ENCODE peak calls at places on chromosomes 3 and 15, in five cellular contexts. R is GM12865, P is LoVo, W is RWPE1, G is fibroblast of the conjunctiva. T is an unnamed sample.

GRCh38 chr3:10194328-10195071 is 29.8 kb downstream of the IRAK2 start:
- DNase-seq in P (no peak), G (no peak), R (peak; percentile 87), W (peak; percentile 37), T (peak; percentile 92)

GRCh38 chr3:13368834-13369233 is 51.3 kb downstream of the NUP210 start:
- DNase-seq in R (no peak), G (no peak), P (no peak), W (no peak), T (no peak)

GRCh38 chr3:154776549-154777230 is 303.4 kb upstream of the MME start:
- DNase-seq in W (no peak), R (no peak), P (no peak), G (no peak), T (no peak)

GRCh38 chr3:120460862-120461261 is 10.1 kb upstream of the FSTL1 start:
- DNase-seq in G (no peak), R (no peak), W (no peak), P (no peak), T (no peak)

GRCh38 chr15:56052389-56053045 is 59.1 kb upstream of the NEDD4 start:
- DNase-seq in P (peak; percentile 71), G (no peak), W (peak; percentile 59), R (peak; percentile 50), T (peak; percentile 48)

GRCh38 chr3:16741890-16742289 is 136.7 kb upstream of the DAZL start:
- DNase-seq in W (no peak), P (no peak), G (no peak), R (peak; percentile 17), T (peak; percentile 31)

GRCh38 chr3:50630916-50631315 is 14.0 kb downstream of the MAPKAPK3 start:
- DNase-seq in W (no peak), P (no peak), R (no peak), G (no peak), T (no peak)

GRCh38 chr15:60932051-60932915 is 296.8 kb downstream of the RORA start:
- DNase-seq in R (peak; percentile 54), G (no peak), W (peak; percentile 99), P (peak; percentile 79), T (peak; percentile 93)

GRCh38 chr15:60858511-60859085 is 370.5 kb downstream of the RORA start:
- DNase-seq in G (no peak), P (no peak), W (no peak), R (no peak), T (no peak)

GRCh38 chr3:148477375-148477774 is 220.3 kb upstream of the AGTR1 start:
- DNase-seq in W (no peak), P (no peak), R (no peak), G (no peak), T (no peak)

GRCh38 chr15:39506146-39506545 is 74.7 kb upstream of the THBS1 start:
- DNase-seq in G (no peak), P (no peak), R (no peak), W (no peak), T (peak; percentile 66)

GRCh38 chr3:156847746-156848339 is 21.7 kb downstream of the LEKR1 start:
- DNase-seq in R (no peak), G (no peak), P (no peak), W (no peak), T (no peak)

GRCh38 chr3:86792316-86792715 is 198.6 kb downstream of the VGLL3 start:
- DNase-seq in W (no peak), R (no peak), P (no peak), G (peak; percentile 57), T (no peak)

GRCh38 chr3:23077126-23077525 is 126.0 kb upstream of the UBE2E2 start:
- DNase-seq in G (no peak), W (no peak), R (no peak), P (no peak), T (no peak)

GRCh38 chr3:53045107-53045783 is 628 bp downstream of the SFMBT1 start:
- DNase-seq in R (peak; percentile 83), P (peak; percentile 73), W (peak; percentile 42), G (no peak), T (no peak)

GRCh38 chr15:81155375-81156218 is 21.5 kb downstream of the CFAP161 start:
- DNase-seq in R (peak; percentile 62), P (peak; percentile 14), G (peak; percentile 75), W (peak; percentile 57), T (peak; percentile 63)

GRCh38 chr3:195550723-195551122 is 7.6 kb upstream of the PPP1R2 start:
- DNase-seq in P (no peak), W (no peak), R (peak; percentile 18), G (no peak), T (no peak)

GRCh38 chr3:164278550-164278949 is 799.7 kb downstream of the SI start:
- DNase-seq in R (no peak), W (no peak), G (no peak), P (no peak), T (no peak)

GRCh38 chr3:61315874-61316273 is 64.6 kb upstream of the FHIT start:
- DNase-seq in R (peak; percentile 2), W (no peak), P (no peak), G (no peak), T (peak; percentile 12)

GRCh38 chr15:57485869-57486268 is 105.8 kb upstream of the MYZAP start:
- DNase-seq in P (peak; percentile 79), W (peak; percentile 98), G (peak; percentile 10), R (no peak), T (peak; percentile 94)

GRCh38 chr15:71325461-71325860 is 210.2 kb downstream of the THSD4 start:
- DNase-seq in P (peak; percentile 9), G (no peak), R (no peak), W (peak; percentile 20), T (peak; percentile 54)

GRCh38 chr15:45611305-45611704 is 23.5 kb upstream of the SQOR start:
- DNase-seq in R (peak; percentile 39), W (peak; percentile 28), G (no peak), P (peak; percentile 20), T (no peak)

GRCh38 chr3:151460774-151461450 is at the start of gene IGSF10:
- DNase-seq in R (no peak), W (peak; percentile 18), G (no peak), P (no peak), T (no peak)

GRCh38 chr15:78259232-78259631 is 5.1 kb upstream of the DNAJA4 start:
- DNase-seq in P (peak; percentile 44), R (no peak), G (no peak), W (no peak), T (no peak)

GRCh38 chr15:95409924-95410323 is 920.6 kb upstream of the NR2F2 start:
- DNase-seq in G (no peak), P (no peak), W (no peak), R (no peak), T (no peak)

GRCh38 chr3:44906997-44907396 is 32.6 kb downstream of the TGM4 start:
- DNase-seq in R (no peak), W (peak; percentile 63), P (no peak), G (no peak), T (peak; percentile 92)

GRCh38 chr15:89690276-89691218 is at the start of the genes PEX11A and WDR93:
- DNase-seq in R (peak; percentile 86), P (peak; percentile 87), G (no peak), W (peak; percentile 91), T (peak; percentile 76)

GRCh38 chr3:150771600-150771999 is 8.6 kb upstream of the SIAH2 start:
- DNase-seq in P (no peak), G (no peak), W (no peak), R (no peak), T (no peak)

GRCh38 chr15:91116379-91117067 is 16.5 kb downstream of the SV2B start:
- DNase-seq in G (no peak), W (peak; percentile 19), P (no peak), R (peak; percentile 88), T (peak; percentile 94)

GRCh38 chr3:186014866-186015265 is 77.1 kb upstream of the TRA2B start:
- DNase-seq in G (no peak), R (no peak), P (no peak), W (no peak), T (no peak)

T was measured in mammary epithelial cell.